ENCODE peak calls at places on chromosomes 5 and 9, in four cellular contexts. One of them, this sample, is unnamed.

GRCh38 chr9:35737143-35737542 is 4.7 kb downstream of the CREB3 start:
- DNase-seq in stimulated activated CD8-positive, alpha-beta memory T cell treated with anti-CD3 and anti-CD28 coated beads, Interleukin-12 subunit alpha, Interleukin-12 subunit beta, amount 100 ng/mL, for 1 hour: no peak
- DNase-seq in Calu3: no peak
- DNase-seq in activated CD4-positive, alpha-beta T cell treated with anti-CD3 and anti-CD28 coated beads, Interleukin-2, amount 10 ng/mL, durations not matched to agents 7 days and 5 days: no peak
- DNase-seq in this sample: no peak

GRCh38 chr5:134813407-134813806 is 32.4 kb upstream of the C5orf24 start:
- DNase-seq in stimulated activated CD8-positive, alpha-beta memory T cell treated with anti-CD3 and anti-CD28 coated beads, Interleukin-12 subunit alpha, Interleukin-12 subunit beta, amount 100 ng/mL, for 1 hour: no peak
- DNase-seq in activated CD4-positive, alpha-beta T cell treated with anti-CD3 and anti-CD28 coated beads, Interleukin-2, amount 10 ng/mL, durations not matched to agents 7 days and 5 days: peak; percentile 58
- DNase-seq in Calu3: no peak
- DNase-seq in this sample: no peak

GRCh38 chr5:154367101-154367500 is 78.7 kb upstream of the SAP30L start:
- DNase-seq in Calu3: no peak
- DNase-seq in stimulated activated CD8-positive, alpha-beta memory T cell treated with anti-CD3 and anti-CD28 coated beads, Interleukin-12 subunit alpha, Interleukin-12 subunit beta, amount 100 ng/mL, for 1 hour: no peak
- DNase-seq in activated CD4-positive, alpha-beta T cell treated with anti-CD3 and anti-CD28 coated beads, Interleukin-2, amount 10 ng/mL, durations not matched to agents 7 days and 5 days: no peak
- DNase-seq in this sample: no peak

GRCh38 chr9:112820886-112821285 is 69.8 kb downstream of the SLC46A2 start:
- DNase-seq in activated CD4-positive, alpha-beta T cell treated with anti-CD3 and anti-CD28 coated beads, Interleukin-2, amount 10 ng/mL, durations not matched to agents 7 days and 5 days: no peak
- DNase-seq in Calu3: no peak
- DNase-seq in stimulated activated CD8-positive, alpha-beta memory T cell treated with anti-CD3 and anti-CD28 coated beads, Interleukin-12 subunit alpha, Interleukin-12 subunit beta, amount 100 ng/mL, for 1 hour: no peak
- DNase-seq in this sample: no peak

GRCh38 chr9:107214915-107215314 is 68.2 kb upstream of the RAD23B start:
- DNase-seq in activated CD4-positive, alpha-beta T cell treated with anti-CD3 and anti-CD28 coated beads, Interleukin-2, amount 10 ng/mL, durations not matched to agents 7 days and 5 days: no peak
- DNase-seq in stimulated activated CD8-positive, alpha-beta memory T cell treated with anti-CD3 and anti-CD28 coated beads, Interleukin-12 subunit alpha, Interleukin-12 subunit beta, amount 100 ng/mL, for 1 hour: no peak
- DNase-seq in Calu3: no peak
- DNase-seq in this sample: no peak

GRCh38 chr5:175692235-175692995 is 34.5 kb downstream of the HRH2 start:
- DNase-seq in stimulated activated CD8-positive, alpha-beta memory T cell treated with anti-CD3 and anti-CD28 coated beads, Interleukin-12 subunit alpha, Interleukin-12 subunit beta, amount 100 ng/mL, for 1 hour: no peak
- DNase-seq in Calu3: no peak
- DNase-seq in activated CD4-positive, alpha-beta T cell treated with anti-CD3 and anti-CD28 coated beads, Interleukin-2, amount 10 ng/mL, durations not matched to agents 7 days and 5 days: no peak
- DNase-seq in this sample: no peak

GRCh38 chr5:60810036-60810435 is 34.0 kb downstream of the ELOVL7 start:
- DNase-seq in activated CD4-positive, alpha-beta T cell treated with anti-CD3 and anti-CD28 coated beads, Interleukin-2, amount 10 ng/mL, durations not matched to agents 7 days and 5 days: no peak
- DNase-seq in stimulated activated CD8-positive, alpha-beta memory T cell treated with anti-CD3 and anti-CD28 coated beads, Interleukin-12 subunit alpha, Interleukin-12 subunit beta, amount 100 ng/mL, for 1 hour: no peak
- DNase-seq in Calu3: peak; percentile 7
- DNase-seq in this sample: no peak

GRCh38 chr5:167208911-167209310 is 1082.5 kb upstream of the WWC1 start:
- DNase-seq in Calu3: no peak
- DNase-seq in activated CD4-positive, alpha-beta T cell treated with anti-CD3 and anti-CD28 coated beads, Interleukin-2, amount 10 ng/mL, durations not matched to agents 7 days and 5 days: no peak
- DNase-seq in stimulated activated CD8-positive, alpha-beta memory T cell treated with anti-CD3 and anti-CD28 coated beads, Interleukin-12 subunit alpha, Interleukin-12 subunit beta, amount 100 ng/mL, for 1 hour: no peak
- DNase-seq in this sample: no peak

GRCh38 chr5:138370537-138370936 is 18.1 kb downstream of the KDM3B start:
- DNase-seq in stimulated activated CD8-positive, alpha-beta memory T cell treated with anti-CD3 and anti-CD28 coated beads, Interleukin-12 subunit alpha, Interleukin-12 subunit beta, amount 100 ng/mL, for 1 hour: no peak
- DNase-seq in Calu3: no peak
- DNase-seq in activated CD4-positive, alpha-beta T cell treated with anti-CD3 and anti-CD28 coated beads, Interleukin-2, amount 10 ng/mL, durations not matched to agents 7 days and 5 days: no peak
- DNase-seq in this sample: no peak

This sample was measured in MM.1S.